ENCODE peak calls at places on chromosomes 3 and 15, in nine cellular contexts. One of them, this sample, is unnamed.

GRCh38 chr3:10459954-10460754 is 45.2 kb downstream of the ATP2B2 start:
- DNase-seq in activated naive CD8-positive, alpha-beta T cell treated with anti-CD3 and anti-CD28 coated beads, Interleukin-2, amount 50 U/mL, for 24 hours: peak; percentile 52
- DNase-seq in EL: peak; percentile 65
- DNase-seq in pancreas: no peak
- DNase-seq in naive thymus-derived CD8-positive, alpha-beta T cell: peak; percentile 56
- DNase-seq in NCI-H1105: no peak
- DNase-seq in T-cell: peak; percentile 59
- DNase-seq in activated CD8-positive, alpha-beta memory T cell treated with anti-CD3 and anti-CD28 coated beads for 4 hours: no peak
- DNase-seq in AML-193: peak; percentile 54
- DNase-seq in this sample: peak; percentile 67

GRCh38 chr15:45714501-45715488 is 80.0 kb downstream of the SQOR start:
- DNase-seq in activated naive CD8-positive, alpha-beta T cell treated with anti-CD3 and anti-CD28 coated beads, Interleukin-2, amount 50 U/mL, for 24 hours: peak; percentile 51
- DNase-seq in EL: peak; percentile 60
- DNase-seq in pancreas: peak; percentile 70
- DNase-seq in naive thymus-derived CD8-positive, alpha-beta T cell: no peak
- DNase-seq in NCI-H1105: peak; percentile 36
- DNase-seq in T-cell: peak; percentile 36
- DNase-seq in activated CD8-positive, alpha-beta memory T cell treated with anti-CD3 and anti-CD28 coated beads for 4 hours: no peak
- DNase-seq in AML-193: peak; percentile 5
- DNase-seq in this sample: peak; percentile 53

GRCh38 chr3:28239108-28239507 is 2.3 kb upstream of the CMC1 start:
- DNase-seq in activated naive CD8-positive, alpha-beta T cell treated with anti-CD3 and anti-CD28 coated beads, Interleukin-2, amount 50 U/mL, for 24 hours: no peak
- DNase-seq in EL: no peak
- DNase-seq in pancreas: no peak
- DNase-seq in naive thymus-derived CD8-positive, alpha-beta T cell: no peak
- DNase-seq in NCI-H1105: no peak
- DNase-seq in T-cell: no peak
- DNase-seq in activated CD8-positive, alpha-beta memory T cell treated with anti-CD3 and anti-CD28 coated beads for 4 hours: no peak
- DNase-seq in AML-193: no peak
- DNase-seq in this sample: no peak

GRCh38 chr3:109073116-109073515 is 44.8 kb downstream of the MORC1 start:
- DNase-seq in activated naive CD8-positive, alpha-beta T cell treated with anti-CD3 and anti-CD28 coated beads, Interleukin-2, amount 50 U/mL, for 24 hours: no peak
- DNase-seq in EL: no peak
- DNase-seq in pancreas: no peak
- DNase-seq in naive thymus-derived CD8-positive, alpha-beta T cell: no peak
- DNase-seq in NCI-H1105: no peak
- DNase-seq in T-cell: no peak
- DNase-seq in activated CD8-positive, alpha-beta memory T cell treated with anti-CD3 and anti-CD28 coated beads for 4 hours: no peak
- DNase-seq in AML-193: no peak
- DNase-seq in this sample: no peak

GRCh38 chr3:41991399-41991798 is 29.5 kb upstream of the ULK4 start:
- DNase-seq in activated naive CD8-positive, alpha-beta T cell treated with anti-CD3 and anti-CD28 coated beads, Interleukin-2, amount 50 U/mL, for 24 hours: no peak
- DNase-seq in EL: no peak
- DNase-seq in pancreas: no peak
- DNase-seq in naive thymus-derived CD8-positive, alpha-beta T cell: no peak
- DNase-seq in NCI-H1105: no peak
- DNase-seq in T-cell: no peak
- DNase-seq in activated CD8-positive, alpha-beta memory T cell treated with anti-CD3 and anti-CD28 coated beads for 4 hours: no peak
- DNase-seq in AML-193: no peak
- DNase-seq in this sample: no peak

GRCh38 chr3:184284696-184285095 is 8.9 kb downstream of the ECE2 start:
- DNase-seq in activated naive CD8-positive, alpha-beta T cell treated with anti-CD3 and anti-CD28 coated beads, Interleukin-2, amount 50 U/mL, for 24 hours: peak; percentile 35
- DNase-seq in EL: peak; percentile 71
- DNase-seq in pancreas: no peak
- DNase-seq in naive thymus-derived CD8-positive, alpha-beta T cell: no peak
- DNase-seq in NCI-H1105: peak; percentile 92
- DNase-seq in T-cell: no peak
- DNase-seq in activated CD8-positive, alpha-beta memory T cell treated with anti-CD3 and anti-CD28 coated beads for 4 hours: no peak
- DNase-seq in AML-193: peak; percentile 69
- DNase-seq in this sample: peak; percentile 71

GRCh38 chr15:76994971-76995945 is at the start of gene PSTPIP1:
- DNase-seq in activated naive CD8-positive, alpha-beta T cell treated with anti-CD3 and anti-CD28 coated beads, Interleukin-2, amount 50 U/mL, for 24 hours: peak; percentile 74
- DNase-seq in EL: no peak
- DNase-seq in pancreas: peak; percentile 52
- DNase-seq in naive thymus-derived CD8-positive, alpha-beta T cell: peak; percentile 46
- DNase-seq in NCI-H1105: no peak
- DNase-seq in T-cell: peak; percentile 71
- DNase-seq in activated CD8-positive, alpha-beta memory T cell treated with anti-CD3 and anti-CD28 coated beads for 4 hours: peak; percentile 28
- DNase-seq in AML-193: peak; percentile 75
- DNase-seq in this sample: no peak

GRCh38 chr3:184608209-184608608 is 46.6 kb downstream of the EPHB3 start:
- DNase-seq in activated naive CD8-positive, alpha-beta T cell treated with anti-CD3 and anti-CD28 coated beads, Interleukin-2, amount 50 U/mL, for 24 hours: no peak
- DNase-seq in EL: no peak
- DNase-seq in pancreas: no peak
- DNase-seq in naive thymus-derived CD8-positive, alpha-beta T cell: no peak
- DNase-seq in NCI-H1105: no peak
- DNase-seq in T-cell: no peak
- DNase-seq in activated CD8-positive, alpha-beta memory T cell treated with anti-CD3 and anti-CD28 coated beads for 4 hours: no peak
- DNase-seq in AML-193: no peak
- DNase-seq in this sample: no peak

GRCh38 chr15:78195735-78196201 is 38.6 kb downstream of the ACSBG1 start:
- DNase-seq in activated naive CD8-positive, alpha-beta T cell treated with anti-CD3 and anti-CD28 coated beads, Interleukin-2, amount 50 U/mL, for 24 hours: peak; percentile 34
- DNase-seq in EL: peak; percentile 21
- DNase-seq in pancreas: no peak
- DNase-seq in naive thymus-derived CD8-positive, alpha-beta T cell: peak; percentile 16
- DNase-seq in NCI-H1105: no peak
- DNase-seq in T-cell: peak; percentile 39
- DNase-seq in activated CD8-positive, alpha-beta memory T cell treated with anti-CD3 and anti-CD28 coated beads for 4 hours: no peak
- DNase-seq in AML-193: peak; percentile 11
- DNase-seq in this sample: no peak

GRCh38 chr15:95864467-95864886 is 466.0 kb upstream of the NR2F2 start:
- DNase-seq in activated naive CD8-positive, alpha-beta T cell treated with anti-CD3 and anti-CD28 coated beads, Interleukin-2, amount 50 U/mL, for 24 hours: no peak
- DNase-seq in EL: no peak
- DNase-seq in pancreas: no peak
- DNase-seq in naive thymus-derived CD8-positive, alpha-beta T cell: no peak
- DNase-seq in NCI-H1105: no peak
- DNase-seq in T-cell: peak; percentile 19
- DNase-seq in activated CD8-positive, alpha-beta memory T cell treated with anti-CD3 and anti-CD28 coated beads for 4 hours: no peak
- DNase-seq in AML-193: no peak
- DNase-seq in this sample: no peak

GRCh38 chr15:89007989-89008388 is 80.3 kb upstream of the ABHD2 start:
- DNase-seq in activated naive CD8-positive, alpha-beta T cell treated with anti-CD3 and anti-CD28 coated beads, Interleukin-2, amount 50 U/mL, for 24 hours: no peak
- DNase-seq in EL: no peak
- DNase-seq in pancreas: no peak
- DNase-seq in naive thymus-derived CD8-positive, alpha-beta T cell: no peak
- DNase-seq in NCI-H1105: no peak
- DNase-seq in T-cell: no peak
- DNase-seq in activated CD8-positive, alpha-beta memory T cell treated with anti-CD3 and anti-CD28 coated beads for 4 hours: no peak
- DNase-seq in AML-193: no peak
- DNase-seq in this sample: no peak

GRCh38 chr3:184786271-184787010 is 25.5 kb upstream of the VPS8 start:
- DNase-seq in activated naive CD8-positive, alpha-beta T cell treated with anti-CD3 and anti-CD28 coated beads, Interleukin-2, amount 50 U/mL, for 24 hours: peak; percentile 26
- DNase-seq in EL: peak; percentile 96
- DNase-seq in pancreas: no peak
- DNase-seq in naive thymus-derived CD8-positive, alpha-beta T cell: no peak
- DNase-seq in NCI-H1105: no peak
- DNase-seq in T-cell: no peak
- DNase-seq in activated CD8-positive, alpha-beta memory T cell treated with anti-CD3 and anti-CD28 coated beads for 4 hours: no peak
- DNase-seq in AML-193: peak; percentile 84
- DNase-seq in this sample: peak; percentile 96

GRCh38 chr3:71517206-71517855 is 66.2 kb downstream of the FOXP1 start:
- DNase-seq in activated naive CD8-positive, alpha-beta T cell treated with anti-CD3 and anti-CD28 coated beads, Interleukin-2, amount 50 U/mL, for 24 hours: no peak
- DNase-seq in EL: peak; percentile 18
- DNase-seq in pancreas: no peak
- DNase-seq in naive thymus-derived CD8-positive, alpha-beta T cell: no peak
- DNase-seq in NCI-H1105: no peak
- DNase-seq in T-cell: no peak
- DNase-seq in activated CD8-positive, alpha-beta memory T cell treated with anti-CD3 and anti-CD28 coated beads for 4 hours: no peak
- DNase-seq in AML-193: no peak
- DNase-seq in this sample: no peak

GRCh38 chr3:50120364-50121095 is 31.8 kb downstream of the RBM5 start:
- DNase-seq in activated naive CD8-positive, alpha-beta T cell treated with anti-CD3 and anti-CD28 coated beads, Interleukin-2, amount 50 U/mL, for 24 hours: no peak
- DNase-seq in EL: no peak
- DNase-seq in pancreas: peak; percentile 52
- DNase-seq in naive thymus-derived CD8-positive, alpha-beta T cell: no peak
- DNase-seq in NCI-H1105: no peak
- DNase-seq in T-cell: no peak
- DNase-seq in activated CD8-positive, alpha-beta memory T cell treated with anti-CD3 and anti-CD28 coated beads for 4 hours: no peak
- DNase-seq in AML-193: no peak
- DNase-seq in this sample: no peak

GRCh38 chr3:49399467-49399866 is 12.3 kb downstream of the RHOA start:
- DNase-seq in activated naive CD8-positive, alpha-beta T cell treated with anti-CD3 and anti-CD28 coated beads, Interleukin-2, amount 50 U/mL, for 24 hours: no peak
- DNase-seq in EL: no peak
- DNase-seq in pancreas: no peak
- DNase-seq in naive thymus-derived CD8-positive, alpha-beta T cell: no peak
- DNase-seq in NCI-H1105: no peak
- DNase-seq in T-cell: no peak
- DNase-seq in activated CD8-positive, alpha-beta memory T cell treated with anti-CD3 and anti-CD28 coated beads for 4 hours: no peak
- DNase-seq in AML-193: no peak
- DNase-seq in this sample: no peak

GRCh38 chr3:71724584-71725278 is 471 bp downstream of the EIF4E3 start:
- DNase-seq in activated naive CD8-positive, alpha-beta T cell treated with anti-CD3 and anti-CD28 coated beads, Interleukin-2, amount 50 U/mL, for 24 hours: peak; percentile 53
- DNase-seq in EL: peak; percentile 6
- DNase-seq in pancreas: peak; percentile 80
- DNase-seq in naive thymus-derived CD8-positive, alpha-beta T cell: no peak
- DNase-seq in NCI-H1105: no peak
- DNase-seq in T-cell: peak; percentile 22
- DNase-seq in activated CD8-positive, alpha-beta memory T cell treated with anti-CD3 and anti-CD28 coated beads for 4 hours: no peak
- DNase-seq in AML-193: peak; percentile 29
- DNase-seq in this sample: peak; percentile 9

GRCh38 chr3:57048728-57049127 is 11.7 kb upstream of the SPATA12 start:
- DNase-seq in activated naive CD8-positive, alpha-beta T cell treated with anti-CD3 and anti-CD28 coated beads, Interleukin-2, amount 50 U/mL, for 24 hours: no peak
- DNase-seq in EL: no peak
- DNase-seq in pancreas: no peak
- DNase-seq in naive thymus-derived CD8-positive, alpha-beta T cell: no peak
- DNase-seq in NCI-H1105: peak; percentile 52
- DNase-seq in T-cell: no peak
- DNase-seq in activated CD8-positive, alpha-beta memory T cell treated with anti-CD3 and anti-CD28 coated beads for 4 hours: no peak
- DNase-seq in AML-193: no peak
- DNase-seq in this sample: no peak

GRCh38 chr15:60392601-60392985 is 5.2 kb downstream of the ANXA2 start:
- DNase-seq in activated naive CD8-positive, alpha-beta T cell treated with anti-CD3 and anti-CD28 coated beads, Interleukin-2, amount 50 U/mL, for 24 hours: no peak
- DNase-seq in EL: peak; percentile 80
- DNase-seq in pancreas: no peak
- DNase-seq in naive thymus-derived CD8-positive, alpha-beta T cell: no peak
- DNase-seq in NCI-H1105: no peak
- DNase-seq in T-cell: peak; percentile 12
- DNase-seq in activated CD8-positive, alpha-beta memory T cell treated with anti-CD3 and anti-CD28 coated beads for 4 hours: no peak
- DNase-seq in AML-193: no peak
- DNase-seq in this sample: peak; percentile 55

GRCh38 chr15:60421544-60421943 is 23.8 kb upstream of the ANXA2 start:
- DNase-seq in activated naive CD8-positive, alpha-beta T cell treated with anti-CD3 and anti-CD28 coated beads, Interleukin-2, amount 50 U/mL, for 24 hours: no peak
- DNase-seq in EL: peak; percentile 90
- DNase-seq in pancreas: no peak
- DNase-seq in naive thymus-derived CD8-positive, alpha-beta T cell: no peak
- DNase-seq in NCI-H1105: no peak
- DNase-seq in T-cell: no peak
- DNase-seq in activated CD8-positive, alpha-beta memory T cell treated with anti-CD3 and anti-CD28 coated beads for 4 hours: no peak
- DNase-seq in AML-193: no peak
- DNase-seq in this sample: peak; percentile 77

GRCh38 chr3:25142609-25143355 is 285.3 kb upstream of the RARB start:
- DNase-seq in activated naive CD8-positive, alpha-beta T cell treated with anti-CD3 and anti-CD28 coated beads, Interleukin-2, amount 50 U/mL, for 24 hours: no peak
- DNase-seq in EL: no peak
- DNase-seq in pancreas: no peak
- DNase-seq in naive thymus-derived CD8-positive, alpha-beta T cell: no peak
- DNase-seq in NCI-H1105: no peak
- DNase-seq in T-cell: no peak
- DNase-seq in activated CD8-positive, alpha-beta memory T cell treated with anti-CD3 and anti-CD28 coated beads for 4 hours: no peak
- DNase-seq in AML-193: no peak
- DNase-seq in this sample: no peak

This sample was measured in MG63.